ENCODE peak calls at places on chromosome 7, in ten cellular contexts. V, H, J, X, M, N, E, W, B and Z are unnamed samples.

GRCh38 chr7:139960158-139960557 is 102.6 kb downstream of the PARP12 start:
- DNase-seq in E (peak), B (no peak), W (no peak), X (no peak), V (peak), H (no peak), J (no peak), M (no peak), N (no peak), Z (no peak)

GRCh38 chr7:33836797-33837355 is 68.5 kb upstream of the BMPER start:
- DNase-seq in E (no peak), H (no peak), X (no peak), B (no peak), W (no peak), J (peak), N (no peak), V (no peak), M (no peak), Z (no peak)

GRCh38 chr7:94182066-94182465 is 177.9 kb upstream of the BET1 start:
- DNase-seq in V (no peak), B (no peak), N (peak), W (no peak), E (peak), M (no peak), X (no peak), H (no peak), J (no peak), Z (no peak)

GRCh38 chr7:22447759-22448158 is 52.2 kb downstream of the STEAP1B start:
- DNase-seq in W (no peak), X (no peak), E (no peak), M (no peak), V (no peak), B (no peak), N (no peak), H (no peak), J (no peak), Z (no peak)

GRCh38 chr7:70657532-70657931 is 474.4 kb upstream of the GALNT17 start:
- DNase-seq in H (no peak), J (no peak), N (no peak), V (no peak), E (no peak), M (no peak), X (no peak), B (no peak), W (no peak), Z (no peak)

GRCh38 chr7:18357691-18358090 is 137.9 kb upstream of the HDAC9 start:
- DNase-seq in J (peak), V (no peak), B (no peak), X (no peak), M (no peak), H (no peak), E (peak), W (no peak), N (no peak), Z (no peak)

GRCh38 chr7:3239291-3239691 is 61.8 kb upstream of the SDK1 start:
- DNase-seq in X (no peak), E (no peak), V (no peak), N (no peak), M (no peak), W (no peak), J (no peak), B (no peak), H (no peak), Z (no peak)

GRCh38 chr7:25262586-25262985 is 34.3 kb upstream of the NPVF start:
- DNase-seq in W (no peak), J (no peak), X (no peak), H (no peak), N (no peak), B (no peak), V (no peak), M (no peak), E (peak), Z (no peak)

GRCh38 chr7:130242198-130243014 is 24.3 kb upstream of the CPA2 start:
- DNase-seq in H (peak), J (peak), V (no peak), N (peak), E (peak), W (peak), B (no peak), X (peak), M (peak), Z (peak)

GRCh38 chr7:953547-954327 is 743 bp downstream of the ADAP1 start:
- DNase-seq in N (no peak), W (peak), V (peak), X (peak), E (no peak), B (no peak), H (peak), J (peak), M (peak), Z (no peak)
- TF ChIP-seq CTCF in N (no peak), W (no peak), V (no peak), X (no peak), E (no peak), B (no peak), H (no peak), J (no peak), M (no peak), Z (no peak)

GRCh38 chr7:120724448-120724847 is 133.5 kb downstream of the TSPAN12 start:
- DNase-seq in X (no peak), H (no peak), J (no peak), E (no peak), M (no peak), B (no peak), V (no peak), W (no peak), N (no peak), Z (no peak)

GRCh38 chr7:120731276-120731675 is 126.7 kb downstream of the TSPAN12 start:
- DNase-seq in X (no peak), J (no peak), W (no peak), E (no peak), B (no peak), N (no peak), M (no peak), H (no peak), V (no peak), Z (no peak)

GRCh38 chr7:120729300-120729699 is 128.6 kb downstream of the TSPAN12 start:
- DNase-seq in B (no peak), V (no peak), N (no peak), M (no peak), E (peak), H (no peak), J (no peak), X (no peak), W (no peak), Z (no peak)

GRCh38 chr7:120723465-120724385 is 134.2 kb downstream of the TSPAN12 start:
- DNase-seq in H (no peak), M (no peak), N (no peak), E (no peak), J (no peak), W (no peak), V (no peak), B (no peak), X (no peak), Z (no peak)

DNA sequence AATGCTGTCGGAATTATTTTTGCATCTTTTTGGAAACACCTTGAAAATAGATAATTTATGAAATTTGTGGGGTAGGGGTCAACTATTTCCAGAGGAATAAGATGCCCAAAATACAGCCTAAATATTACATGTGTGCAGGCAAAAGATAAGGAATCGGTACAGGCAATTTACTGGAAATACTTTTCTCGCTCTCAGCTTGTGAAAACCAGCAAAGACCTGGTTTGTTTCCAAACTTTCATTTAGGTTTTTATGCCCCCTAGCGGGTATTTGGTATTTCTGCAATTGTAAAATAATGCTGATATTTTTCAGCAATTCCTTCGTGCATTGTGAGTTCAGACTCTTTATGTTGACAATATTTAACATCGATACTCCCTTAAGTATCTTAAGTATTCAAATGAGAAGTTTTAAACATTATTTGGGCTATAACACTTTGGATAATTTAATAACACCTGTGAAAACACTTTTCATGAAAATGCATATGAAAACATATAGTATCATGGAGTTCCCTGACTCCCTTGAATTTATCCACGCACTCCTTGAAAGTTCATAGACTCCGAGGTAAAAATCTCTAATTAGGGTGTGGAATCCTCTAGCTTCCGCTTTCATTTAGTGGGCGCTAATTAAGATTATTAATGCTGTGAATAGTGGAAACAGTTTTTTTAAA is 132.4 kb downstream of the TSPAN12 start:
- DNase-seq in J (peak), X (no peak), V (no peak), M (no peak), E (peak), B (no peak), N (no peak), W (no peak), H (no peak), Z (no peak)
- TF ChIP-seq CTCF in J (peak), X (peak), V (peak), M (peak), E (peak), B (peak), N (peak), W (no peak), H (peak), Z (no peak)

DNA sequence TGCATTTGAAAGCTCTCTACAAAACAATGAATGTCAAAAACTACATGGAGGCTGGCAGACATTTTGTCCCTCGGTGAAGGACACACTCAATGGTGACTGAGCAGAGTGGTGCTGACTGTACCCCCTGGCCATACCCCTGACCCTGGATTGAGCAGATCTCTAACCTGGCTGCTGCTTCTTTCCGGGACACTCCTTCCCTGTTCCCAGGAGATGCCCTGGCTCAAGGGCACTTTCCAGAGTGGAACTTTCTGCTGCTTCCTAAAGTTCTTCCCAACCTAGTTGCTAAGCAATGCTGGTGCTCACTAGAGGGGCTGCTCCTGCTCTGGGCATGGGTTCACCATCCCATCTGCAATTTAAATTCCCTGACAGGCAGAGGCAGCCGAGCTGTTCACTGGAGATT is 384.2 kb upstream of the PODXL start:
- DNase-seq in H (no peak), W (no peak), J (no peak), M (no peak), N (no peak), B (no peak), X (no peak), V (peak), E (no peak), Z (no peak)
- TF ChIP-seq CTCF in H (no peak), W (no peak), J (no peak), M (no peak), N (no peak), B (no peak), X (no peak), V (no peak), E (no peak), Z (no peak)

GRCh38 chr7:57305192-57305748 is 144.7 kb upstream of the ZNF716 start:
- DNase-seq in W (no peak), E (no peak), B (no peak), M (no peak), N (no peak), V (no peak), J (peak), H (peak), X (no peak), Z (no peak)

DNA sequence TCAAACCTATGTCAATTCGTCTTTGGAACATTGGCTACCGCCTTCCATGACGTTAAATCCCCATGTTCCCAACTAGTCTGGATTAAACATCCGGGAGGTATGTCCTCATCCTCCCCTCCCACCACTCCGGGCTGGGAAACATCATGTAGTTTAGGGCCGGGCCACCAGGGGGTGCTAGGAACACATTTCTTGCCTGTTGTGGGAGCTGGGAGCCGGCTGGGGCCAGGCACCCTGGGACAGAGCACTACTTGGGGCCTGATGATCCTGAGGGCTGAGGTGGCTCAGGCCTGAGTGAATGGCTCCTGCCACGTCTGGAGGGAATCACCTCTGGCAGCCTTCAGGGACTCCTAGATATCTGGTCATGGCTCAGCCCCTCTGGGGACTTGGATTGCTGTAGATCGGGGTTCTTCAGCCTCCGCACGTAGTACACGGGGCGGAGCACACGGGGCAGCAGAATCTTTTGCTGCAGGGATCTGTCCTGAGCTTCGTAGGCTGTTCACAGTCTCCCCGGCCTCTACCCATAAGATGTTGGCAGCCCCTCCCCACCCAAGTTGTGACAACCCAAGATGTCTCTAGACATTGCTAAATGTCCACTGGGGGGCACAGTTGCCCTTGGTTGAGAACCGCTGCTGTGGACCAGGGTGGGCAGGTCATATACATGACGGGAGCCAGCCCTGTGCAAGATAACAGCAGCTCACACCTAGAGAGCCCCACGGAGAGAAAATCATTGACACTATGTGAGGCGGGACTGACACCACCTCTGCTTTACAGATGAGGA is 141.2 kb upstream of the ZNF716 start:
- DNase-seq in J (peak), W (no peak), E (no peak), H (peak), M (peak), X (peak), N (no peak), V (no peak), B (no peak), Z (no peak)
- TF ChIP-seq CTCF in J (peak), W (no peak), E (peak), H (peak), M (peak), X (peak), N (no peak), V (no peak), B (peak), Z (no peak)

GRCh38 chr7:31938650-31939049 is 131.6 kb downstream of the PDE1C start:
- DNase-seq in B (no peak), V (no peak), W (no peak), X (no peak), H (no peak), M (no peak), N (no peak), E (no peak), J (no peak), Z (no peak)
- TF ChIP-seq CTCF in B (no peak), V (no peak), W (no peak), X (no peak), H (no peak), M (peak), N (peak), E (peak), J (no peak), Z (no peak)

GRCh38 chr7:68063171-68063570 is 1066.5 kb downstream of the TYW1 start:
- DNase-seq in M (no peak), V (no peak), W (no peak), B (no peak), E (no peak), N (no peak), X (no peak), J (peak), H (no peak), Z (no peak)
- TF ChIP-seq CTCF in M (peak), V (peak), W (no peak), B (peak), E (peak), N (no peak), X (peak), J (peak), H (peak), Z (no peak)